ENCODE peak calls at places on chromosome 4, in six cellular contexts. One of them, this sample, is unnamed.
A peak's percentile ranks its signal among the peaks of the same experiment; 100 is the strongest.

GRCh38 chr4:55808187-55808586 is 11.4 kb upstream of the EXOC1L start:
- DNase-seq in K562: no peak
- DNase-seq in GM23338: no peak
- DNase-seq in HepG2: no peak
- DNase-seq in H1: no peak
- DNase-seq in WTC11: no peak
- DNase-seq in this sample: no peak

GRCh38 chr4:155972098-155972497 is 18.4 kb upstream of the CTSO start:
- DNase-seq in WTC11: peak; percentile 16
- DNase-seq in H1: no peak
- DNase-seq in K562: no peak
- DNase-seq in HepG2: no peak
- DNase-seq in GM23338: peak; percentile 61
- DNase-seq in this sample: peak; percentile 8

GRCh38 chr4:5952286-5953002 is 59.6 kb upstream of the CRMP1 start:
- DNase-seq in WTC11: no peak
- DNase-seq in HepG2: no peak
- DNase-seq in K562: no peak
- DNase-seq in H1: no peak
- DNase-seq in GM23338: no peak
- DNase-seq in this sample: no peak

GRCh38 chr4:176436500-176436973 is 116.8 kb downstream of the SPCS3 start:
- DNase-seq in GM23338: no peak
- DNase-seq in K562: no peak
- DNase-seq in WTC11: no peak
- DNase-seq in H1: no peak
- DNase-seq in HepG2: no peak
- DNase-seq in this sample: no peak

GRCh38 chr4:89708903-89709361 is 128.0 kb downstream of the SNCA start:
- DNase-seq in GM23338: peak; percentile 34
- DNase-seq in K562: no peak
- DNase-seq in WTC11: no peak
- DNase-seq in H1: no peak
- DNase-seq in HepG2: no peak
- DNase-seq in this sample: no peak

GRCh38 chr4:28759064-28759463 is 1898.4 kb downstream of the STIM2 start:
- DNase-seq in WTC11: no peak
- DNase-seq in HepG2: no peak
- DNase-seq in K562: no peak
- DNase-seq in H1: no peak
- DNase-seq in GM23338: no peak
- DNase-seq in this sample: no peak

GRCh38 chr4:162015090-162015489 is 148.7 kb downstream of the FSTL5 start:
- DNase-seq in K562: no peak
- DNase-seq in HepG2: no peak
- DNase-seq in H1: no peak
- DNase-seq in GM23338: no peak
- DNase-seq in WTC11: no peak
- DNase-seq in this sample: no peak

GRCh38 chr4:119304431-119304830 is 17.5 kb downstream of the FABP2 start:
- DNase-seq in WTC11: no peak
- DNase-seq in GM23338: no peak
- DNase-seq in HepG2: peak; percentile 28
- DNase-seq in H1: no peak
- DNase-seq in K562: no peak
- DNase-seq in this sample: no peak

GRCh38 chr4:75287738-75288517 is 226.3 kb downstream of the RCHY1 start:
- DNase-seq in HepG2: no peak
- DNase-seq in WTC11: no peak
- DNase-seq in K562: no peak
- DNase-seq in GM23338: no peak
- DNase-seq in H1: no peak
- DNase-seq in this sample: no peak

GRCh38 chr4:41360214-41360910 is 103.6 kb downstream of the UCHL1 start:
- DNase-seq in HepG2: no peak
- DNase-seq in H1: peak; percentile 68
- DNase-seq in WTC11: peak; percentile 64
- DNase-seq in K562: peak; percentile 20
- DNase-seq in GM23338: peak; percentile 74
- DNase-seq in this sample: no peak

GRCh38 chr4:173547889-173548288 is 17.9 kb upstream of the HAND2 start:
- DNase-seq in GM23338: no peak
- DNase-seq in HepG2: no peak
- DNase-seq in K562: no peak
- DNase-seq in H1: no peak
- DNase-seq in WTC11: no peak
- DNase-seq in this sample: no peak

GRCh38 chr4:17059192-17059634 is 160.8 kb upstream of the LDB2 start:
- DNase-seq in WTC11: no peak
- DNase-seq in K562: no peak
- DNase-seq in GM23338: no peak
- DNase-seq in H1: no peak
- DNase-seq in HepG2: no peak
- DNase-seq in this sample: no peak
- TF ChIP-seq CREB1 in WTC11: no peak
- TF ChIP-seq CREB1 in K562: no peak
- TF ChIP-seq CREB1 in GM23338: no peak
- TF ChIP-seq CREB1 in H1: no peak
- TF ChIP-seq CREB1 in HepG2: no peak
- TF ChIP-seq CREB1 in this sample: no peak

DNA sequence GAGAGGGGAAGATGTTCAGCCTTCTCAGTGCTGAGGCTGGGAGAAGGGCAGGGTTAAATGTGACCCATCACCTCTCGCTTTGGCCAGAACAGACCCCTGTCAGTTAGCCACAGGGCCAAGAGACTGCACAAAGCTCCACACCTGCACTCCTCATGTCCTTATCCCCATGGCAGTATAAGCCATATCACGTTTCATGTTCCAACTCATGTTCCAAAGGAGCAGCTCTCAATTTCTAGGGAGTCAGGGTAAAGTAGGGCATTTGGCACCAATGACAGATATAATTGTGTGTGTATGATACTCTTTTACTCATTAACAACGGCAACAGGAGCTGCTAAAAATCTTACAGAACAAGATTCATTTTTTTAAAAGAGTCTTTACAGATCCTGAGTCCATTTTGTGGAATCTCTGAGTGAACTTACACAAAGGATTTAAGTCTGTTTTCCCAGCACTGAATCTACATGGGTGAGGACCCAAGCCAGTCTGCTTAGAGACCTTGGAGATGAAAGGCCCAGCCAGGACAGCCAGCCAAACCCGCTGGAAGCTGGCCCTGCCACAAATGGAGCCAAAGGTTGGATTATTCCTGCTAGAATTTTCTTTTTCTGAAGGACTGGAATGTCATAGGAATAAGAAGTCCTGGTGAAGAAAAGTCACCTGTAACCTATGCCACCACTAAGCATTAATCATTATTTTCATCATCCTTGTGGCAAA is 129.1 kb upstream of the SMAD1 start:
- DNase-seq in HepG2: no peak
- DNase-seq in K562: no peak
- DNase-seq in GM23338: no peak
- DNase-seq in H1: no peak
- DNase-seq in WTC11: no peak
- DNase-seq in this sample: no peak
- TF ChIP-seq CREB1 in HepG2: no peak
- TF ChIP-seq CREB1 in K562: no peak
- TF ChIP-seq CREB1 in GM23338: no peak
- TF ChIP-seq CREB1 in H1: no peak
- TF ChIP-seq CREB1 in WTC11: no peak
- TF ChIP-seq CREB1 in this sample: no peak

GRCh38 chr4:139014391-139015268 is 951 bp upstream of the NOCT start:
- DNase-seq in K562: no peak
- DNase-seq in GM23338: peak; percentile 56
- DNase-seq in WTC11: no peak
- DNase-seq in HepG2: peak; percentile 64
- DNase-seq in H1: no peak
- DNase-seq in this sample: peak; percentile 32
- TF ChIP-seq CREB1 in K562: no peak
- TF ChIP-seq CREB1 in GM23338: no peak
- TF ChIP-seq CREB1 in WTC11: no peak
- TF ChIP-seq CREB1 in HepG2: peak; percentile 40
- TF ChIP-seq CREB1 in H1: no peak
- TF ChIP-seq CREB1 in this sample: no peak

GRCh38 chr4:133920236-133920635 is 281.4 kb downstream of the PABPC4L start:
- DNase-seq in H1: no peak
- DNase-seq in WTC11: no peak
- DNase-seq in GM23338: no peak
- DNase-seq in HepG2: no peak
- DNase-seq in K562: no peak
- DNase-seq in this sample: no peak

DNA sequence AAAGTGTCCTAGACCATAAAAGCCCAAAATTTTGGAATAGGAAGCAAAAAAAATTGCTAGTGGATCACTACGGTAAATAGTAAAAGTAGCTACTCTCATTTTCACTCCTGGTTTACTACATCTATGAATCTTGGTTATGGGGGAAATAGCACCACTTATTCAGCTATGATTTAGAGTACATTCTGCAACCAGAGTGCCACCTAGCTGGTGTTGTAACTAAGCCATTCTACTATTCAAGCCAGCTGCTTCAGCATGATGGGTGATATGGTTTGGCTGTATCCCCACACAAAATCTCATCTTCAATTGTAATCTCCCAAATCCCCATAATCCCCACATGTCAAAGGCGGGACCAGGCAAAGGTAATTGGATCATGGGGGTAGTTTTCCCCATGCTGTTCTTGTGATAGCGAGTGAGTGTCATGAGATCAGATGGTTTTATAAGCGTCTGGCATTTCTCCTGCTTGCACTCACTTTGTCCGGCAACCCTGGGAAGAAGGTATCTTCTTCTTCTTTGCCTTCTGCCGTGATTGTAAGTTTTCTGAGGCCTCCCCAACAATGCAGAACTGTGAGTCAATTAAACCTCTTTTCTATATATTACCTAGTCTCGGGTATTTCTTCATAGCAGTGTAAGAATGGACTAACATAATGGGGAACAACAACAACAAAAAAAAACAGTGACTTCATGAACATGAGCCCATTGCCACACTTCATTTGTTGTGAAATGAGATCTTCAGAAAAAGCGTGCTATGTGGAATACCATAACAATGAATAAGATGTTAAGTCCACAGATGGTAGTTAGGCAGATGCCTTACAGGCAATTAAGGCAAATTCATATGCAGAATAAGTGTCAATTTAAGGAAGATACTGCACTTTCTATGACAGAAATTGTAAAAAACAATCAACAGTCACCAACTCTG is 280.1 kb downstream of the PABPC4L start:
- DNase-seq in K562: no peak
- DNase-seq in H1: no peak
- DNase-seq in WTC11: no peak
- DNase-seq in HepG2: no peak
- DNase-seq in GM23338: no peak
- DNase-seq in this sample: no peak
- TF ChIP-seq CREB1 in K562: no peak
- TF ChIP-seq CREB1 in H1: no peak
- TF ChIP-seq CREB1 in WTC11: no peak
- TF ChIP-seq CREB1 in HepG2: no peak
- TF ChIP-seq CREB1 in GM23338: no peak
- TF ChIP-seq CREB1 in this sample: no peak

GRCh38 chr4:3229964-3230363 is 19.0 kb upstream of the MSANTD1 start:
- DNase-seq in GM23338: no peak
- DNase-seq in K562: no peak
- DNase-seq in WTC11: no peak
- DNase-seq in H1: no peak
- DNase-seq in HepG2: no peak
- DNase-seq in this sample: no peak
- TF ChIP-seq CREB1 in GM23338: no peak
- TF ChIP-seq CREB1 in K562: no peak
- TF ChIP-seq CREB1 in WTC11: no peak
- TF ChIP-seq CREB1 in H1: no peak
- TF ChIP-seq CREB1 in HepG2: no peak
- TF ChIP-seq CREB1 in this sample: no peak

GRCh38 chr4:181944527-181944926 is 298.7 kb upstream of the TENM3 start:
- DNase-seq in H1: no peak
- DNase-seq in GM23338: no peak
- DNase-seq in HepG2: no peak
- DNase-seq in K562: no peak
- DNase-seq in WTC11: no peak
- DNase-seq in this sample: no peak

GRCh38 chr4:181933471-181933870 is 309.7 kb upstream of the TENM3 start:
- DNase-seq in H1: no peak
- DNase-seq in HepG2: no peak
- DNase-seq in K562: no peak
- DNase-seq in WTC11: no peak
- DNase-seq in GM23338: no peak
- DNase-seq in this sample: no peak

GRCh38 chr4:181938641-181939040 is 304.6 kb upstream of the TENM3 start:
- DNase-seq in GM23338: no peak
- DNase-seq in H1: no peak
- DNase-seq in WTC11: no peak
- DNase-seq in HepG2: no peak
- DNase-seq in K562: no peak
- DNase-seq in this sample: no peak

GRCh38 chr4:181939199-181939945 is 303.8 kb upstream of the TENM3 start:
- DNase-seq in GM23338: peak; percentile 59
- DNase-seq in HepG2: no peak
- DNase-seq in H1: no peak
- DNase-seq in K562: no peak
- DNase-seq in WTC11: no peak
- DNase-seq in this sample: no peak
- TF ChIP-seq CREB1 in GM23338: no peak
- TF ChIP-seq CREB1 in HepG2: no peak
- TF ChIP-seq CREB1 in H1: no peak
- TF ChIP-seq CREB1 in K562: no peak
- TF ChIP-seq CREB1 in WTC11: no peak
- TF ChIP-seq CREB1 in this sample: no peak

GRCh38 chr4:168787334-168787733 is 222.7 kb downstream of the CBR4 start:
- DNase-seq in H1: no peak
- DNase-seq in K562: no peak
- DNase-seq in HepG2: no peak
- DNase-seq in GM23338: no peak
- DNase-seq in WTC11: no peak
- DNase-seq in this sample: no peak

GRCh38 chr4:168784786-168785461 is 225.1 kb downstream of the CBR4 start:
- DNase-seq in WTC11: no peak
- DNase-seq in GM23338: peak; percentile 22
- DNase-seq in H1: no peak
- DNase-seq in K562: no peak
- DNase-seq in HepG2: no peak
- DNase-seq in this sample: no peak

GRCh38 chr4:168781884-168782283 is 228.2 kb downstream of the CBR4 start:
- DNase-seq in GM23338: no peak
- DNase-seq in WTC11: no peak
- DNase-seq in K562: no peak
- DNase-seq in HepG2: no peak
- DNase-seq in H1: no peak
- DNase-seq in this sample: no peak

GRCh38 chr4:168781341-168781740 is 228.7 kb downstream of the CBR4 start:
- DNase-seq in K562: no peak
- DNase-seq in H1: no peak
- DNase-seq in WTC11: no peak
- DNase-seq in GM23338: no peak
- DNase-seq in HepG2: no peak
- DNase-seq in this sample: no peak

GRCh38 chr4:168782439-168782838 is 227.6 kb downstream of the CBR4 start:
- DNase-seq in HepG2: no peak
- DNase-seq in H1: no peak
- DNase-seq in WTC11: no peak
- DNase-seq in GM23338: no peak
- DNase-seq in K562: no peak
- DNase-seq in this sample: no peak
- TF ChIP-seq CREB1 in HepG2: no peak
- TF ChIP-seq CREB1 in H1: no peak
- TF ChIP-seq CREB1 in WTC11: no peak
- TF ChIP-seq CREB1 in GM23338: no peak
- TF ChIP-seq CREB1 in K562: no peak
- TF ChIP-seq CREB1 in this sample: no peak

This sample was measured in GM12878.